ENCODE peak calls at places on chromosome 17, in six cellular contexts. One of them, this sample, is unnamed.
A peak's percentile ranks its signal among the peaks of the same experiment; 100 is the strongest.

GRCh38 chr17:39800540-39800939 is 62.8 kb downstream of the GRB7 start:
- DNase-seq in esophagus muscularis mucosa: no peak
- DNase-seq in K562: no peak
- DNase-seq in GM23338: peak; percentile 22
- DNase-seq in GM12892: no peak
- DNase-seq in spleen: no peak
- DNase-seq in this sample: no peak

GRCh38 chr17:79872762-79873161 is 33.5 kb upstream of the CBX4 start:
- DNase-seq in esophagus muscularis mucosa: no peak
- DNase-seq in K562: no peak
- DNase-seq in GM23338: no peak
- DNase-seq in GM12892: no peak
- DNase-seq in spleen: peak; percentile 54
- DNase-seq in this sample: no peak

GRCh38 chr17:64580384-64581307 is 73.9 kb downstream of the CEP95 start:
- DNase-seq in esophagus muscularis mucosa: no peak
- DNase-seq in K562: no peak
- DNase-seq in GM23338: no peak
- DNase-seq in GM12892: no peak
- DNase-seq in spleen: no peak
- DNase-seq in this sample: no peak

GRCh38 chr17:50301891-50302584 is 27.8 kb downstream of the TMEM92 start:
- DNase-seq in esophagus muscularis mucosa: no peak
- DNase-seq in K562: no peak
- DNase-seq in GM23338: no peak
- DNase-seq in GM12892: no peak
- DNase-seq in spleen: no peak
- DNase-seq in this sample: no peak

GRCh38 chr17:82388922-82389283 is 17.3 kb downstream of the UTS2R start:
- DNase-seq in esophagus muscularis mucosa: no peak
- DNase-seq in K562: no peak
- DNase-seq in GM23338: no peak
- DNase-seq in GM12892: no peak
- DNase-seq in spleen: no peak
- DNase-seq in this sample: no peak

GRCh38 chr17:9768381-9768934 is 22.9 kb downstream of the DHRS7C start:
- DNase-seq in esophagus muscularis mucosa: no peak
- DNase-seq in K562: peak; percentile 25
- DNase-seq in GM23338: peak; percentile 62
- DNase-seq in GM12892: no peak
- DNase-seq in spleen: no peak
- DNase-seq in this sample: peak; percentile 30

GRCh38 chr17:74833501-74834361 is 26.0 kb downstream of the GRIN2C start:
- DNase-seq in esophagus muscularis mucosa: no peak
- DNase-seq in K562: no peak
- DNase-seq in GM23338: no peak
- DNase-seq in GM12892: no peak
- DNase-seq in spleen: peak; percentile 86
- DNase-seq in this sample: peak; percentile 80

GRCh38 chr17:8125947-8126305 is 2.0 kb upstream of the HES7 start:
- DNase-seq in esophagus muscularis mucosa: no peak
- DNase-seq in K562: peak; percentile 57
- DNase-seq in GM23338: peak; percentile 75
- DNase-seq in GM12892: no peak
- DNase-seq in spleen: no peak
- DNase-seq in this sample: no peak

GRCh38 chr17:81335388-81336157 is 40.5 kb upstream of the SLC38A10 start:
- DNase-seq in esophagus muscularis mucosa: no peak
- DNase-seq in K562: no peak
- DNase-seq in GM23338: no peak
- DNase-seq in GM12892: no peak
- DNase-seq in spleen: peak; percentile 56
- DNase-seq in this sample: no peak

GRCh38 chr17:4593021-4593797 is 8.9 kb downstream of the SMTNL2 start:
- DNase-seq in esophagus muscularis mucosa: no peak
- DNase-seq in K562: no peak
- DNase-seq in GM23338: no peak
- DNase-seq in GM12892: no peak
- DNase-seq in spleen: no peak
- DNase-seq in this sample: no peak

GRCh38 chr17:83189013-83189672 is 109.7 kb downstream of the METRNL start:
- DNase-seq in esophagus muscularis mucosa: no peak
- DNase-seq in K562: no peak
- DNase-seq in GM23338: no peak
- DNase-seq in GM12892: no peak
- DNase-seq in spleen: peak; percentile 64
- DNase-seq in this sample: no peak

GRCh38 chr17:82299452-82299851 is 18.0 kb downstream of the CD7 start:
- DNase-seq in esophagus muscularis mucosa: no peak
- DNase-seq in K562: no peak
- DNase-seq in GM23338: peak; percentile 55
- DNase-seq in GM12892: no peak
- DNase-seq in spleen: no peak
- DNase-seq in this sample: no peak

GRCh38 chr17:61202564-61202963 is 197.1 kb upstream of the TBX2 start:
- DNase-seq in esophagus muscularis mucosa: no peak
- DNase-seq in K562: no peak
- DNase-seq in GM23338: no peak
- DNase-seq in GM12892: no peak
- DNase-seq in spleen: no peak
- DNase-seq in this sample: no peak

GRCh38 chr17:81346090-81346907 is 49.0 kb upstream of the BAHCC1 start:
- DNase-seq in esophagus muscularis mucosa: peak; percentile 100
- DNase-seq in K562: peak; percentile 98
- DNase-seq in GM23338: peak; percentile 99
- DNase-seq in GM12892: peak; percentile 98
- DNase-seq in spleen: peak; percentile 97
- DNase-seq in this sample: peak; percentile 99

GRCh38 chr17:61794242-61794641 is 69.1 kb downstream of the BRIP1 start:
- DNase-seq in esophagus muscularis mucosa: no peak
- DNase-seq in K562: no peak
- DNase-seq in GM23338: no peak
- DNase-seq in GM12892: no peak
- DNase-seq in spleen: no peak
- DNase-seq in this sample: no peak

GRCh38 chr17:68248199-68248825 is 469 bp downstream of the AMZ2 start:
- DNase-seq in esophagus muscularis mucosa: no peak
- DNase-seq in K562: no peak
- DNase-seq in GM23338: no peak
- DNase-seq in GM12892: no peak
- DNase-seq in spleen: no peak
- DNase-seq in this sample: no peak

GRCh38 chr17:17810374-17811248 is 26.2 kb downstream of the SREBF1 start:
- DNase-seq in esophagus muscularis mucosa: no peak
- DNase-seq in K562: no peak
- DNase-seq in GM23338: peak; percentile 75
- DNase-seq in GM12892: no peak
- DNase-seq in spleen: no peak
- DNase-seq in this sample: no peak

GRCh38 chr17:75864448-75864871 is 9.3 kb upstream of the WBP2 start:
- DNase-seq in esophagus muscularis mucosa: no peak
- DNase-seq in K562: peak; percentile 49
- DNase-seq in GM23338: peak; percentile 74
- DNase-seq in GM12892: peak; percentile 83
- DNase-seq in spleen: peak; percentile 76
- DNase-seq in this sample: peak; percentile 80

GRCh38 chr17:50638851-50639767 is 4.4 kb downstream of the ABCC3 start:
- DNase-seq in esophagus muscularis mucosa: no peak
- DNase-seq in K562: no peak
- DNase-seq in GM23338: no peak
- DNase-seq in GM12892: no peak
- DNase-seq in spleen: peak; percentile 84
- DNase-seq in this sample: no peak

GRCh38 chr17:81097134-81097942 is 62.4 kb downstream of the BAIAP2 start:
- DNase-seq in esophagus muscularis mucosa: peak; percentile 95
- DNase-seq in K562: peak; percentile 88
- DNase-seq in GM23338: peak; percentile 72
- DNase-seq in GM12892: no peak
- DNase-seq in spleen: no peak
- DNase-seq in this sample: no peak

GRCh38 chr17:38591759-38592241 is 14.0 kb downstream of the SRCIN1 start:
- DNase-seq in esophagus muscularis mucosa: no peak
- DNase-seq in K562: no peak
- DNase-seq in GM23338: no peak
- DNase-seq in GM12892: no peak
- DNase-seq in spleen: no peak
- DNase-seq in this sample: no peak
- TF ChIP-seq POLR2AphosphoS5 in esophagus muscularis mucosa: no peak
- TF ChIP-seq POLR2AphosphoS5 in K562: no peak
- TF ChIP-seq POLR2AphosphoS5 in GM23338: no peak
- TF ChIP-seq POLR2AphosphoS5 in GM12892: no peak
- TF ChIP-seq POLR2AphosphoS5 in spleen: no peak
- TF ChIP-seq POLR2AphosphoS5 in this sample: no peak

DNA sequence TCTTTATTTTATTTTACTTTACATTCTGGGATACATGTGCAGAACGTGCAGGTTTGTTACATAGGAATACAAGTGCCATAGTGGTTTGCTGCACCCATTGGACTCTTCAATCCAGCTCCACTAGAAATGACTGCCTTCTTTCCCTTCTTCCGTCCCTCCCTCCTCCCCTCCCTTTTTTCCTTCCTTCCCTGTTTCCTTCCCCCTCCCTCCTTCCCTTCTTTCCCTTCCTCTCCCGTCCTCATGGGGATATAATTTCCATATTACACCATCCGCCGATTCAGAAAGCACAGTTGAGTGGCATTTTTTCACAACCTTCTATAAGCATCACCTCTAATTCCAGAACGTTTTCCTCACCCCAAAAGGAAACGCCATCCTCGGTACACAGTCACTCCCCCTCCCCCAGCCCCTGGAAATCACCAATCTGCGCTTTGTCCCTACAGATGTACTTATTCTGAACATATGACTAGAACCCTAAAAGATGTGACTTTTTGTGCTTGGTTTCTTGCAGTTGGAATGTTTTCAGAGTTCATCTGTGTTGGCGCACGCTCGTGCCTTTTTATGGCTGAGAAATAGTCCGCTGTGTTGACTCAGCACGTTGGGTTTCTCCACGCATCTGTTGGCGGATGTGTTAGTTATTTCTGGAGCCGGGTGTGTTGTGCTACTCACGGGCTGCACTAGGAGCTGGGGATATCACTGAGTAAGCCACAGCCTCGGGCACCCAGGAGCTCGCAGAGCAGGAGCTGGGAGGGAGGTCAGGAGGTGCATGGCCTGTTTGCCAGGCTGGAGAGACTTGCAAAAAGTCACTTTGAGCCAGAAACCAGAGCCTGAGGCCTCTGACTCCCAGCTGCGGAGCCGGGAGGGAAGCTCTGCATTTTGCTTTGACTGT is 336.4 kb downstream of the SEC14L1 start:
- DNase-seq in esophagus muscularis mucosa: no peak
- DNase-seq in K562: no peak
- DNase-seq in GM23338: no peak
- DNase-seq in GM12892: no peak
- DNase-seq in spleen: no peak
- DNase-seq in this sample: no peak
- TF ChIP-seq POLR2AphosphoS5 in esophagus muscularis mucosa: peak; percentile 93
- TF ChIP-seq POLR2AphosphoS5 in K562: no peak
- TF ChIP-seq POLR2AphosphoS5 in GM23338: no peak
- TF ChIP-seq POLR2AphosphoS5 in GM12892: no peak
- TF ChIP-seq POLR2AphosphoS5 in spleen: peak; percentile 30
- TF ChIP-seq POLR2AphosphoS5 in this sample: no peak

DNA sequence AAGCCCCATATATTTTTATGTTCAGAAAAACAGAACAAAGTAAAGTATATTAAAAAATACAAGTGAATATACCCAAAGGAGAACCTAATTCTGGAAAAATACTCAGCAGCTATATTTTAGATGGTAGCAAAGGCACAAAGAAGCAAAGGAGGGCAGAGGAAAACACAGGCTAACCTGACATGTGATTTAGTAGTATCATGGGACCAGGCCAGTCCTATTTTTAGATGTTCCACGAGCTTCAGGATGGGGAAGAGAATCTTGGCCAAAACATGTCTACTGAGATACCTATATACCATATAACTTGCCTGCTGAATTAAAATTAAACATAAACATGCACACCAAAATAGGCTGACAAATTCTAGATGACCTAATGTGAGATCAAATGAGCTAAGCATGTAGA is 32.9 kb downstream of the SMYD4 start:
- DNase-seq in esophagus muscularis mucosa: no peak
- DNase-seq in K562: no peak
- DNase-seq in GM23338: no peak
- DNase-seq in GM12892: no peak
- DNase-seq in spleen: no peak
- DNase-seq in this sample: no peak
- TF ChIP-seq POLR2AphosphoS5 in esophagus muscularis mucosa: no peak
- TF ChIP-seq POLR2AphosphoS5 in K562: no peak
- TF ChIP-seq POLR2AphosphoS5 in GM23338: no peak
- TF ChIP-seq POLR2AphosphoS5 in GM12892: no peak
- TF ChIP-seq POLR2AphosphoS5 in spleen: no peak
- TF ChIP-seq POLR2AphosphoS5 in this sample: no peak

DNA sequence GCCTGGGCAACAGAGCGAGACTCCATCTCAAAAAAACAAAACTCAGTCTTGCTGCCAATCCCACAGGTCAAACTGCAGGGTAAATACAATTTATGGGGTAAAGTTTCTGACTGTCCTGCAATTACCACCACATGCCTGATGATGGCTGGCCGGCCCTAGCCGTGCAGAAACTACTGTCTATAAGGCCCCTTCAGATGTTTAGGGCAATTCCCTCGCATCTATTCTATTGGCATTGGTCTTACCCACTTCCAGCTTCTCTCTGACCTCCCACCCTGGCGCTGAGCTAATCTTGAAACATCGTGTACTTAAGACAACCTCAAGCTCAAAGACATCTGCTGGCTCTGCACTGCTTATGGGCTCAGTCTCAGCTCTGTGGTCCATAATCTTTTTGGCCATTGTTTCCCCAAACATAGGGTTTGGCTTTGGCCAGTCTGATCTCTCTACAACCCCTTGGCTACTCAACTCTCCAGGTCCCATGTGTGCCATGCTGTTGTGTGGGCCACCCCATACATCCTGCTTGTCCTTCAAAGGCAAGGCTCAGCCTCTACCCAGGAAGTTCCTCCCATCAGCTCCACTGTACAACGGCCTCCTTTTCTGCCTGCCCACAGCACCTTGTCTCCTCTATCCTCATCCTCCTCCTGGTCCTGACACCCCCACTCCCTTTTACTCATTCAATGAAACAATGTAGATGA is 16.6 kb downstream of the MAP3K14 start:
- DNase-seq in esophagus muscularis mucosa: no peak
- DNase-seq in K562: no peak
- DNase-seq in GM23338: no peak
- DNase-seq in GM12892: no peak
- DNase-seq in spleen: no peak
- DNase-seq in this sample: no peak
- TF ChIP-seq POLR2AphosphoS5 in esophagus muscularis mucosa: no peak
- TF ChIP-seq POLR2AphosphoS5 in K562: no peak
- TF ChIP-seq POLR2AphosphoS5 in GM23338: no peak
- TF ChIP-seq POLR2AphosphoS5 in GM12892: no peak
- TF ChIP-seq POLR2AphosphoS5 in spleen: no peak
- TF ChIP-seq POLR2AphosphoS5 in this sample: no peak